ENCODE peak calls at places on chromosomes 11 and 22, in four cellular contexts. F is H9, V is trophoblast cell, I is H1. N is an unnamed sample.

GRCh38 chr11:65014146-65014960 is at the start of gene ARL2:
- DNase-seq in F (peak), V (peak), I (peak), N (no peak)

GRCh38 chr11:36195496-36196346 is 93.5 kb downstream of the COMMD9 start:
- DNase-seq in F (no peak), V (no peak), I (no peak), N (no peak)

GRCh38 chr22:46587492-46588278 is 32.5 kb upstream of the GRAMD4 start:
- DNase-seq in F (peak), V (no peak), I (no peak), N (no peak)

GRCh38 chr11:128521697-128522062 is 65.7 kb downstream of the ETS1 start:
- DNase-seq in F (no peak), V (no peak), I (peak), N (peak)

GRCh38 chr11:135075740-135076139 is 663.7 kb upstream of the B3GAT1 start:
- DNase-seq in F (peak), V (peak), I (peak), N (peak)

GRCh38 chr11:42647993-42648392 is 663.8 kb upstream of the API5 start:
- DNase-seq in F (no peak), V (no peak), I (no peak), N (no peak)

GRCh38 chr11:125070699-125071254 is 7.7 kb downstream of the SLC37A2 start:
- DNase-seq in F (no peak), V (peak), I (no peak), N (peak)

GRCh38 chr22:27108425-27109114 is 451.2 kb downstream of the MIAT start:
- DNase-seq in F (no peak), V (no peak), I (no peak), N (no peak)

GRCh38 chr22:39133871-39134270 is 18.6 kb downstream of the CBX7 start:
- DNase-seq in F (no peak), V (no peak), I (no peak), N (no peak)

GRCh38 chr11:91664521-91664920 is 560.1 kb upstream of the FAT3 start:
- DNase-seq in F (no peak), V (no peak), I (no peak), N (no peak)

GRCh38 chr11:14357843-14358728 is 897 bp downstream of the RRAS2 start:
- DNase-seq in F (peak), V (peak), I (peak), N (peak)

GRCh38 chr11:12258451-12258850 is 118.9 kb upstream of the PARVA start:
- DNase-seq in F (no peak), V (peak), I (no peak), N (peak)

GRCh38 chr22:46062971-46063631 is 86.1 kb upstream of the WNT7B start:
- DNase-seq in F (no peak), V (no peak), I (no peak), N (no peak)

GRCh38 chr11:5550440-5551095 is 2.2 kb upstream of the OR52H1 start:
- DNase-seq in F (no peak), V (no peak), I (no peak), N (peak)

GRCh38 chr11:66688561-66689534 is 11.2 kb upstream of the RBM4B start:
- DNase-seq in F (no peak), V (peak), I (no peak), N (no peak)

GRCh38 chr11:33147559-33147958 is 13.7 kb downstream of the CSTF3 start:
- DNase-seq in F (no peak), V (no peak), I (no peak), N (no peak)

GRCh38 chr11:111631666-111632039 is 29.4 kb downstream of the SIK2 start:
- DNase-seq in F (no peak), V (peak), I (no peak), N (peak)

GRCh38 chr11:36165638-36166389 is 123.4 kb downstream of the COMMD9 start:
- DNase-seq in F (no peak), V (no peak), I (no peak), N (no peak)

GRCh38 chr22:29478326-29479276 is 1.4 kb upstream of the NEFH start:
- DNase-seq in F (peak), V (no peak), I (peak), N (peak)

GRCh38 chr11:38297670-38298069 is 1699.6 kb upstream of the RAG2 start:
- DNase-seq in F (no peak), V (no peak), I (no peak), N (no peak)

GRCh38 chr11:88508558-88508807 is 170.9 kb upstream of the CTSC start:
- DNase-seq in F (no peak), V (no peak), I (peak), N (no peak)

GRCh38 chr11:10478066-10478465 is 23.0 kb downstream of the AMPD3 start:
- DNase-seq in F (no peak), V (no peak), I (no peak), N (no peak)

GRCh38 chr11:8813658-8814057 is 97.3 kb upstream of the AKIP1 start:
- DNase-seq in F (peak), V (peak), I (peak), N (peak)

GRCh38 chr11:118358071-118358470 is 1.3 kb upstream of the UBE4A start:
- DNase-seq in F (no peak), V (no peak), I (no peak), N (no peak)

GRCh38 chr11:36258730-36259360 is 30.4 kb downstream of the COMMD9 start:
- DNase-seq in F (peak), V (peak), I (peak), N (peak)

GRCh38 chr11:59815754-59816153 is 5.2 kb upstream of the MRPL16 start:
- DNase-seq in F (no peak), V (no peak), I (no peak), N (no peak)

GRCh38 chr11:96102664-96103068 is 178.8 kb upstream of the MTMR2 start:
- DNase-seq in F (no peak), V (no peak), I (no peak), N (peak)

GRCh38 chr11:130166457-130166784 is 6.8 kb downstream of the ST14 start:
- DNase-seq in F (no peak), V (peak), I (no peak), N (peak)

GRCh38 chr11:13215157-13215556 is 62.4 kb upstream of the BMAL1 start:
- DNase-seq in F (no peak), V (peak), I (no peak), N (peak)

GRCh38 chr22:29816980-29817379 is 21.1 kb downstream of the ASCC2 start:
- DNase-seq in F (no peak), V (peak), I (no peak), N (no peak)

GRCh38 chr11:68942751-68943271 is 38.0 kb downstream of the MRGPRD start:
- DNase-seq in F (no peak), V (no peak), I (no peak), N (no peak)

GRCh38 chr11:87451400-87451799 is 413.7 kb downstream of the TMEM135 start:
- DNase-seq in F (no peak), V (no peak), I (no peak), N (peak)

GRCh38 chr11:47464479-47464878 is 15.5 kb upstream of the RAPSN start:
- DNase-seq in F (no peak), V (no peak), I (no peak), N (peak)

GRCh38 chr11:60193687-60194433 is 11.0 kb upstream of the MS4A6A start:
- DNase-seq in F (peak), V (peak), I (peak), N (peak)

GRCh38 chr11:74925281-74925680 is 23.6 kb downstream of the XRRA1 start:
- DNase-seq in F (no peak), V (no peak), I (no peak), N (no peak)

GRCh38 chr11:114478768-114479167 is 39.5 kb downstream of the REXO2 start:
- DNase-seq in F (peak), V (peak), I (no peak), N (peak)

GRCh38 chr11:22193348-22194051 is 615 bp downstream of the ANO5 start:
- DNase-seq in F (peak), V (no peak), I (peak), N (no peak)

GRCh38 chr11:108498046-108498815 is at the start of gene POGLUT3:
- DNase-seq in F (peak), V (peak), I (peak), N (peak)
- H3K14ac ChIP-seq in F (peak), V (peak), I (no peak), N (no peak)

DNA sequence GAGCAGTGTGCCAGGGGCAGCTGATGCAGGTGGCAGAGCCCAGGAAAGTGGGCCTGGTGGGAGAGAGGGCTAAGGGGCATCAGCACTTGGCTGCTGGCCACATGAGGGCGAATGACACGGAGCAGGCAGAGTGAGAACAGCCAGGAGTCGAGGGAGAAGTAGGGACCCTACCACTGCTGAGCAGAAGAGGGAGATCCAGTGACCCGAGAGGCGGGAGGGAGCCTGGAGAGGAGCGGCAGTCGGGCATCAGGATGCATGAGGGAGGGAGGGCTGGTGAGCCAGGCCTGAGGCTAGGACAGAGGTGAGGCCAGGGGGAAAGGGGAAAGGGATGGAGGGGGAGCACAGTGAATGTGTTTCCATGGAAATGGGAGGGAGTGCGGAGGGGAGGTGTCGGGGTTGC is 36.9 kb upstream of the WNT11 start:
- DNase-seq in F (peak), V (no peak), I (peak), N (no peak)
- H2BK12ac ChIP-seq in F (no peak), V (no peak), I (peak), N (no peak)

DNA sequence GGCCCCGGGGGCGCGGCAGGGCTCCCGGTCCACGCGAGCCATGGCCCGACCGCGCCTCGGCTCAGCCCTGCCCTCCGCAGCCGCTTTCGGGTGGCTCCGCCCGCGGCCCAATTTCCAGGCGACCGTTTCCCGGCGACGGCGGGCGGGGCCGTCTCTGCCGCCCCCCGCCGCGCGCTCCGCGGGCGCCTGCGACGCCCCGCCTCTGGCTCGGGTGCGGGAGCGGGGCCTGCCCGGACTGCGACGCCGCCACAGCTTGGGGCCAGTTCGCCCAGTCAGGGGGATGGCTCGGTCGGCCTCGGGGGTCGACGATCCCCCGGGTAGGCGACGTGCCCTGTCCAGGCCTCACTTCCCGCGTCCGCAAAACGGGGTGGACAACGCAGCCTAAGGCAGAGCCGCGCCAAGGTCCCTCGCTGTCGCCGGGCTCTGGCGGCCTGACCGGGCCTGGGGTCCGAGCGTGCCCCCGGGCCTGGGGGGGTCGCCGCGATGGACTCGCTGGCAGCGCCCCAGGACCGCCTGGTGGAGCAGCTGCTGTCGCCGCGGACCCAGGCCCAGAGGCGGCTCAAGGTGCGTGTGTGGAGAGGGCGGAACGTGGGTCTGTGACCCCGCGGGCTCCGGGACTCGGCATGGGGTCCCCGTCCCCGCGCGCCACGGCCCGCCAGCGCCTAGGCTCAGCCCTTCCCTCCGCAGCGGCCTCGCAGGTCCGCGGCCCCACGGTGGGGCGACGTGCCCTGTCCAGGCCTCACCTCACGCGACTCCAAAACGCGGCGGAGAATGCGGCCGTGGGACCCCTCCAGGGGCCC is 4.2 kb downstream of the SEPTIN5 start:
- DNase-seq in F (no peak), V (no peak), I (no peak), N (no peak)
- H3K14ac ChIP-seq in F (no peak), V (no peak), I (no peak), N (peak)

GRCh38 chr11:2573240-2574042 is 126.4 kb downstream of the KCNQ1OT1 start:
- DNase-seq in F (no peak), V (no peak), I (no peak), N (no peak)

GRCh38 chr11:2575611-2576051 is 124.2 kb downstream of the KCNQ1OT1 start:
- DNase-seq in F (peak), V (no peak), I (no peak), N (no peak)

GRCh38 chr11:2572491-2573239 is 127.1 kb downstream of the KCNQ1OT1 start:
- DNase-seq in F (no peak), V (no peak), I (no peak), N (no peak)

GRCh38 chr11:2574553-2575535 is 125.0 kb downstream of the KCNQ1OT1 start:
- DNase-seq in F (no peak), V (no peak), I (no peak), N (no peak)

DNA sequence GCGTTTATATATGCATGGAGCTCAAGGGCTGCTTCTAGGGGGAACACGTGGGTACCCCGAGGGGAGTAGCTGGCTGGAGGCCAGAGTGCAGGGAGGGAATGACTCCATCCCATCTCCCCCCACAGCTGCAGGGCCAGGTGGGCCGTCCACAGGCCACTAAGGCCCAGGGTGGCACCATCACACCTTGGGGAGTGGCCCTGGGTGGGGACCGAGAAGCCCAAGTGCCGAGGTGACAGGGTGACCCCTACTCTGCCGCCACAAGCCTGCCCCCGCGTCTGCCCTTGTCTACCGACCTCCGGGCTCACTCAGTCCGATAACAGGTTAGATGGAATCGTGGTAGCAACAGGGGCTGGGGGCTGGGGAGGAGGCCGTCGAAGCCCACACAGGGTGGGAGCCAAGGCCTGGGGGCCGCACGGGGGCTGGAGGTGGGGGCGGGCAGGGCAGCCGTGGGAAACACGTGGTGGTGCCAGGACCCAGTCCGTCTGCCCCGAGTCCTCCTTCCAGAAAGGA is 125.7 kb downstream of the KCNQ1OT1 start:
- DNase-seq in F (no peak), V (no peak), I (no peak), N (no peak)
- H2BK12ac ChIP-seq in F (no peak), V (no peak), I (no peak), N (no peak)

GRCh38 chr11:122044086-122044485 is 71.9 kb downstream of the BLID start:
- DNase-seq in F (no peak), V (no peak), I (no peak), N (no peak)

GRCh38 chr11:122048401-122048800 is 67.6 kb downstream of the BLID start:
- DNase-seq in F (no peak), V (no peak), I (no peak), N (peak)

GRCh38 chr11:122046438-122046837 is 69.6 kb downstream of the BLID start:
- DNase-seq in F (no peak), V (no peak), I (no peak), N (no peak)

GRCh38 chr11:122045181-122045586 is 70.8 kb downstream of the BLID start:
- DNase-seq in F (no peak), V (no peak), I (no peak), N (peak)

GRCh38 chr11:122046846-122047245 is 69.2 kb downstream of the BLID start:
- DNase-seq in F (no peak), V (no peak), I (no peak), N (peak)
- H3K14ac ChIP-seq in F (no peak), V (no peak), I (no peak), N (no peak)

DNA sequence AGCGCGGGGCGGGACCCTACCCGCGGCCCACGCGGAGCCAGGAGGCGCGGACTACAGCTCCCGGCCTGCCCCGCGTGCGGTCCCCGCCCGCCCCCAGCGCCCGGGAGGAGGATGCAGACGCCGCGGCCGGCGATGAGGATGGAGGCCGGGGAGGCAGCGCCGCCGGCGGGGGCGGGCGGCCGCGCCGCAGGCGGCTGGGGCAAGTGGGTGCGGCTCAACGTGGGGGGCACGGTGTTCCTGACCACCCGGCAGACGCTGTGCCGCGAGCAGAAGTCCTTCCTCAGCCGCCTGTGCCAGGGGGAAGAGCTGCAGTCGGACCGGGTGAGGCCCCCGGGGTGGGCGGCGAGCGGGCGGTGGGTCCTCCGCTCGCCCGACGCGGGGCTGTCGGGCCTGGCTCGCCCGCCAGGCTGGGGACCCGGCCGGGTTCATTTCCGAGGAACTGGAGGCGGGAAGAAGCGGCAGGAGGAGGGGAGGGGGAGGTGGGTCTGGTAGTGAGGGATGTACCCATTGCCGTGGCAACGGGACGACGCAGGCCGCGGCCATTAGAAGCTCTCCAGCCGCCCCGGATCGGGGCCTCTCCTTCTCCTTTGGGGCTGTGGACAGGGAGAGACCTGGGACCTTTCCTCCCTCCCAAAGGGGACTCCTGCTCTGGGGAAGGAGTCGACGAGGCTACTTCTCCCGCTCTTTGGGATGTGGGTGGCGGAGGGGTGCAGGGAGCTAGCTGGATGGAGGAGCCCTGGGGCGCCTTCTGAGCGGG is at the start of gene KCTD17:
- DNase-seq in F (peak), V (peak), I (peak), N (peak)
- H2BK12ac ChIP-seq in F (no peak), V (no peak), I (peak), N (no peak)